ENCODE peak calls at places on chromosomes 6 and 20, in four cellular contexts. S, M, C and G are unnamed samples.

GRCh38 chr20:32524871-32525501 is 60.1 kb downstream of the NOL4L start:
- DNase-seq in S (no peak), M (peak), C (no peak), G (no peak)

GRCh38 chr6:34953084-34954025 is 64.3 kb downstream of the ANKS1A start:
- DNase-seq in S (no peak), M (no peak), C (peak), G (no peak)

GRCh38 chr6:105363100-105363754 is 39.7 kb downstream of the PREP start:
- DNase-seq in S (no peak), M (no peak), C (peak), G (no peak)

GRCh38 chr6:39530201-39530759 is 194.9 kb downstream of the KIF6 start:
- DNase-seq in S (no peak), M (no peak), C (peak), G (no peak)

GRCh38 chr6:34285571-34285970 is 36.8 kb upstream of the SMIM29 start:
- DNase-seq in S (no peak), M (no peak), C (no peak), G (no peak)

GRCh38 chr6:25788305-25788922 is 33.9 kb downstream of the SLC17A4 start:
- DNase-seq in S (no peak), M (no peak), C (peak), G (no peak)

GRCh38 chr6:44495036-44495901 is 107.8 kb downstream of the CDC5L start:
- DNase-seq in S (no peak), M (peak), C (no peak), G (no peak)

GRCh38 chr6:75818061-75818855 is 69.2 kb downstream of the MYO6 start:
- DNase-seq in S (no peak), M (no peak), C (peak), G (no peak)

GRCh38 chr6:170177383-170178265 is 113.3 kb downstream of the DLL1 start:
- DNase-seq in S (no peak), M (peak), C (peak), G (peak)

GRCh38 chr6:143247586-143247985 is 186.9 kb downstream of the AIG1 start:
- DNase-seq in S (no peak), M (no peak), C (no peak), G (no peak)

GRCh38 chr6:18431581-18431980 is 44.4 kb downstream of the RNF144B start:
- DNase-seq in S (no peak), M (no peak), C (no peak), G (no peak)

GRCh38 chr6:92945799-92946198 is 473.6 kb downstream of the EPHA7 start:
- DNase-seq in S (no peak), M (no peak), C (no peak), G (no peak)

GRCh38 chr20:62367483-62368302 is 581 bp upstream of the LAMA5 start:
- DNase-seq in S (no peak), M (peak), C (no peak), G (no peak)

GRCh38 chr20:49405062-49405683 is 77.3 kb downstream of the KCNB1 start:
- DNase-seq in S (no peak), M (no peak), C (no peak), G (no peak)

GRCh38 chr6:169839898-169840631 is 88.6 kb downstream of the ERMARD start:
- DNase-seq in S (no peak), M (peak), C (no peak), G (no peak)

GRCh38 chr6:13668291-13668928 is 43.2 kb downstream of the RANBP9 start:
- DNase-seq in S (no peak), M (no peak), C (no peak), G (no peak)